ENCODE peak calls at places on chromosomes 6 and 20, in six cellular contexts. L, R, E, F, D and M are unnamed samples. For H3K9me3, the result is how much of the 10 kb centered on the place peaks cover.

GRCh38 chr6:100996409-100996808 is 115.3 kb upstream of the ASCC3 start:
- DNase-seq in L (no peak), R (no peak), E (no peak), F (no peak), D (no peak), M (no peak)

GRCh38 chr20:63858393-63859165 is 2.7 kb upstream of the ABHD16B start:
- DNase-seq in L (no peak), R (peak), E (peak), F (peak), D (peak), M (no peak)

GRCh38 chr20:17653835-17654648 is 28.0 kb downstream of the RRBP1 start:
- DNase-seq in L (no peak), R (no peak), E (peak), F (peak), D (no peak), M (no peak)

GRCh38 chr6:209432-210103 is 82.7 kb upstream of the DUSP22 start:
- DNase-seq in L (peak), R (no peak), E (no peak), F (no peak), D (no peak), M (peak)

GRCh38 chr20:62782149-62782892 is 14.0 kb upstream of the MRGBP start:
- DNase-seq in L (no peak), R (no peak), E (no peak), F (no peak), D (no peak), M (no peak)

GRCh38 chr6:5302220-5302946 is 41.1 kb downstream of the FARS2 start:
- DNase-seq in L (no peak), R (peak), E (no peak), F (no peak), D (no peak), M (no peak)

GRCh38 chr6:89117285-89118108 is at the start of gene SRSF12:
- DNase-seq in L (peak), R (peak), E (peak), F (peak), D (peak), M (peak)

GRCh38 chr6:3805448-3806123 is 43.6 kb upstream of the FAM50B start:
- DNase-seq in L (no peak), R (no peak), E (no peak), F (no peak), D (no peak), M (no peak)

GRCh38 chr6:108947114-108947854 is 99.1 kb downstream of the ARMC2 start:
- DNase-seq in L (no peak), R (no peak), E (no peak), F (no peak), D (no peak), M (no peak)

GRCh38 chr6:161303628-161304340 is 29.9 kb upstream of the AGPAT4 start:
- DNase-seq in L (no peak), R (no peak), E (no peak), F (no peak), D (no peak), M (no peak)

DNA sequence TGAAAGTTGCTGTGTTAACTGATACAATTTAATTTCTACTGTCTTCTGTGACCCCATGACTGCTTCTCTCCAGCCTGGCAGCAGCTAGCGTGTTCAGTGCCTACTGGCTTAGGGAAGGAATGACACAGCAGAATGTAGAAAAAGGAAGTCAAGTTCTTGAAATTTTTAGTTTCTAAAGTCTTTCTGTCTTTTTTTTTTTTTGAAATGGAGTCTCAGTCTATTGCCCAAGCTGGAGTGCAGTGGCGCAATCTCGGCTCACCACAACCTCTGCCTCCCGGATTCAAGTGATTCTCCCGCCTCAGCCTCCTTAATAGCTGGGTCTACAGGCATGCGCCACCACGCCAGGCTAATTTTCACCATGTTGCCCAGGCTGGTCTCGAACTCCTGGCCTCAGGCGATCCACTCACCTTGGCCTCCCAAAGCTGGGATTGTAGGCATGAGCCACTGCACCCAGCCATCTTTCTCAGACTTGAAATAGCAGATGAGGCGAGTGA is 39.3 kb downstream of the PCNA start:
- DNase-seq in L (peak), R (peak), E (no peak), F (peak), D (peak), M (no peak)
- H3K4me3 ChIP-seq in L (no peak), R (no peak), E (no peak), F (no peak), D (no peak), M (no peak)

GRCh38 chr20:55522296-55522815 is 483.0 kb downstream of the CBLN4 start:
- DNase-seq in L (no peak), R (no peak), E (no peak), F (no peak), D (no peak), M (no peak)
- H3K9me3 ChIP-seq in L (under half), R (under half), E (under half), F (under half), D (under half), M (under half)

DNA sequence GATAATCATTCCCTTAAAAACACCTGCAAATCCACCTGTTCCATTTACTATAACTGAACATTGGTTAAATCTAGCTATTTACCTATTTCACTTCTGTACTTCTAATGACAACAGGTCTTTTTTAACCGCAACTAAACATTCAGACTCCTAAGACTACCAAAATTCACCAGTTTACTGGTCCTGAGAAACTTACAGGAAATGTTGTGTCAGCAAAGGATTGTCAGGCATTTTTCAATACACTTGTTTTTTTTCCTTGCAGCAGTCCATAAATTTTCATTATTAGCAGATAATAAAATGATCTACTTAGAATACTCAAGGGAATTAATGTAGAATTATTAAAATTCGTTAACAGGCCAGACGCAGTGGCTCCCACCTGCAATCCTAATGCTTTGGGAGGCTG is 5.3 kb downstream of the ZUP1 start:
- DNase-seq in L (no peak), R (no peak), E (no peak), F (no peak), D (no peak), M (no peak)
- H3K4me3 ChIP-seq in L (no peak), R (no peak), E (no peak), F (no peak), D (no peak), M (no peak)

GRCh38 chr6:118577972-118578371 is 29.9 kb downstream of the PLN start:
- DNase-seq in L (no peak), R (no peak), E (no peak), F (no peak), D (no peak), M (no peak)
- H3K9me3 ChIP-seq in L (under half), R (under half), E (under half), F (under half), D (half or more), M (under half)